ENCODE peak calls at places on chromosomes 16 and 17, in eight cellular contexts. N, W, E, P, O, T, C and B are unnamed samples.
A peak's percentile ranks its signal among the peaks of the same experiment; 100 is the strongest.

GRCh38 chr17:29615048-29615385 is 7.7 kb downstream of the CORO6 start:
- DNase-seq in N (peak; percentile 79), W (no peak), T (no peak), P (no peak), E (no peak), C (no peak), O (peak; percentile 52), B (peak; percentile 44)

GRCh38 chr17:18120461-18121053 is 12.0 kb downstream of the MYO15A start:
- DNase-seq in N (no peak), P (no peak), W (no peak), T (no peak), E (no peak), O (no peak), C (no peak), B (no peak)

GRCh38 chr17:34163681-34164080 is 91.4 kb upstream of the CCL2 start:
- DNase-seq in T (no peak), P (peak; percentile 16), O (peak; percentile 28), W (no peak), C (no peak), N (no peak), E (no peak), B (no peak)

GRCh38 chr16:65876624-65877023 is 489.9 kb upstream of the CDH5 start:
- DNase-seq in T (no peak), P (peak; percentile 4), W (no peak), O (no peak), C (no peak), N (no peak), E (no peak), B (no peak)

GRCh38 chr17:9021158-9021984 is at the start of gene NTN1:
- DNase-seq in E (peak; percentile 25), P (peak; percentile 13), O (peak; percentile 55), T (peak; percentile 81), C (peak; percentile 57), N (peak; percentile 58), W (peak; percentile 80), B (no peak)

GRCh38 chr17:79769596-79770520 is 8.1 kb upstream of the CBX2 start:
- DNase-seq in O (no peak), E (no peak), N (peak; percentile 42), P (no peak), T (no peak), W (no peak), C (no peak), B (no peak)

GRCh38 chr16:83967838-83968482 is at the start of gene NECAB2:
- DNase-seq in W (no peak), N (peak; percentile 66), O (peak; percentile 64), T (no peak), C (peak; percentile 62), P (peak; percentile 8), E (peak; percentile 4), B (no peak)

GRCh38 chr17:51059781-51060180 is 60.9 kb downstream of the SPAG9 start:
- DNase-seq in O (no peak), T (no peak), N (no peak), C (no peak), P (peak; percentile 70), W (no peak), E (no peak), B (no peak)

GRCh38 chr16:17556276-17557052 is 85.7 kb upstream of the XYLT1 start:
- DNase-seq in N (no peak), W (no peak), E (peak; percentile 36), P (peak; percentile 33), T (no peak), O (no peak), C (no peak), B (no peak)

GRCh38 chr16:6081320-6081976 is 983.9 kb upstream of the EEF2KMT start:
- DNase-seq in E (peak; percentile 36), P (no peak), O (no peak), T (no peak), N (no peak), W (no peak), C (no peak), B (no peak)

GRCh38 chr16:30951785-30952184 is 2.9 kb downstream of the ORAI3 start:
- DNase-seq in C (peak; percentile 68), E (no peak), T (peak; percentile 94), N (no peak), O (peak; percentile 69), W (peak; percentile 95), P (peak; percentile 70), B (no peak)

GRCh38 chr17:39618252-39618913 is 8.4 kb upstream of the PPP1R1B start:
- DNase-seq in P (no peak), N (no peak), T (no peak), C (no peak), E (peak; percentile 21), W (no peak), O (no peak), B (no peak)

GRCh38 chr17:56929362-56929969 is 15.6 kb upstream of the TRIM25 start:
- DNase-seq in T (no peak), O (no peak), E (peak; percentile 57), C (no peak), N (no peak), W (no peak), P (no peak), B (no peak)

GRCh38 chr16:84115919-84116719 is 623 bp downstream of the MBTPS1 start:
- DNase-seq in T (no peak), N (no peak), P (peak; percentile 39), W (no peak), E (peak; percentile 72), C (no peak), O (no peak), B (peak; percentile 37)

GRCh38 chr16:1674751-1675664 is 3.1 kb upstream of the JPT2 start:
- DNase-seq in E (no peak), W (no peak), P (peak; percentile 79), T (no peak), O (no peak), N (no peak), C (no peak), B (no peak)

GRCh38 chr16:51952500-51952899 is 594.4 kb downstream of the TOX3 start:
- DNase-seq in E (no peak), T (no peak), N (no peak), W (no peak), P (peak; percentile 20), C (no peak), O (no peak), B (no peak)

GRCh38 chr16:81513204-81514040 is 68.8 kb downstream of the CMIP start:
- DNase-seq in P (no peak), W (peak; percentile 81), T (peak; percentile 78), C (peak; percentile 76), E (no peak), N (no peak), O (peak; percentile 85), B (peak; percentile 62)

GRCh38 chr17:2253768-2254406 is 49.7 kb downstream of the SMG6 start:
- DNase-seq in P (no peak), C (no peak), N (no peak), E (no peak), O (no peak), T (no peak), W (no peak), B (no peak)

DNA sequence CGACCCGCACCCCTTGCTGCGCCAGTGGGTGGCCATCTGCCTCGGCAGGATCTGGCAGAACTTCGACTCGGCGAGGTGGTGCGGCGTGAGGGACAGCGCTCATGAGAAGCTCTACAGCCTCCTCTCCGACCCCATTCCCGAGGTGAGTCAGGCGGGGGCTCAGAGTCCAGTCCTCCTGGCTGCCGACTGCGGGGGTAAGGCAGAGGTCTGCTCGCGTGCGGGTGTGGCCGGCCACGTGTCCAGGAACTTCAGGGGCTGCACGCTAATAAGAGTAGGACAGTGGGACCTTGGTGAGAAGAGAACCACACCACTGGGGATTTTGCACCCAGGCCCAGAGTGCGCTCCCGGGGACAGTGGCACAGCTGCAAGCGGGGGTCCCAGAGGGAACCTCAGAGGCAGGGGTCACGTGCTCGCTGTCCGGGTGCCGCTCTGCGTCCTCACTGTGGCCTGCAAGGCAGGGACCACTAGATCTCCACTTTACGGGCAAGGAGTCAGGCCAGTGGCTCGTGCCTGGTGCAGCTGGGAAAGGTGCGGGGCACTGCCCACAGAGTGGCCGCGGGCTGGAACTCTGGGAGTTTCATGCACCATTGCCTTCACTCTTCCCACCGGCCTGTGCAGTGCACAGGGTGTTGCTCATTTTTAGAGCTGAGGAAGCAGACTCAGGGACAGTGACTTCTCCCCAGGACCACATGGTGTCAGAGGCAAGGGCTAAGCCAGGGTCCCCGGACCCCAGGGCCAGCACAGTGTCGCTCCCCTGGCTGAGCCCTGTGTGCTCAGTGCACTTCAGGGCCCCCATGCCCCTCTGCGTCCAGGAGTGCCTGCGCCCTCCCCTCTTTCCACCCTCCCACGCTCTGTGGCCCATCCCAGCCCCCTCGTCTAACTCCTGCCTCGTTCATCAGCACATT is 107.6 kb upstream of the CHMP6 start:
- DNase-seq in W (peak; percentile 58), C (no peak), N (peak; percentile 42), T (no peak), E (no peak), O (peak; percentile 17), P (no peak), B (peak; percentile 10)
- H3K36me3 ChIP-seq in W (no peaks in the 10 kb centered on the region), C (no peaks in the 10 kb centered on the region), N (peaks cover 71% of the 10 kb centered on the region), T (peaks cover 37% of the 10 kb centered on the region), E (peaks cover 50% of the 10 kb centered on the region), O (peaks cover 66% of the 10 kb centered on the region), P (peaks cover 53% of the 10 kb centered on the region), B (no peaks in the 10 kb centered on the region)

DNA sequence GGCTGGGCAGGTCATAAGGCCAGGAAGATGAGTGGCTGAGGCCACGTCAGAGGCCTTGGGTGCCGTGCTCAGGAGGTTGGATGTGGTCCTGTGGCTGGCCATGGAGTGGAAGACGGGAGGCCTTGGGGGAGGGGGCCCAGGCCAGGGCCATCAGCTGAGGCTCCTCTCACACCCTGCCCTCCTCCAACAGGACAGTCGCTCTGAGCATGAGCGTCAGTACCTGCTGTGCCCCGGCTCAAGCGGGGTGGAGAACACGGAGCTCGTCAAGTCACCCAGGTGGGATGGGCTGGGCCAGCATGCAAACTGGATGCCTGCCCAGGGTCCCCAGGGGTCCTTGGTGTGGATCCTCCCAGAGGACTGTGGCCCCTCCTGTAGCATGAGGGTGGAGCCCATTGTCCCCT is 19.2 kb downstream of the POLR3E start:
- DNase-seq in P (no peak), O (no peak), C (no peak), W (peak; percentile 63), N (no peak), T (no peak), E (no peak), B (no peak)
- H3K36me3 ChIP-seq in P (peaks cover 47% of the 10 kb centered on the region), O (peaks cover 80% of the 10 kb centered on the region), C (peaks cover 10% of the 10 kb centered on the region), W (peaks cover 4% of the 10 kb centered on the region), N (peaks cover 97% of the 10 kb centered on the region), T (peaks cover 41% of the 10 kb centered on the region), E (peaks cover 93% of the 10 kb centered on the region), B (peaks cover 86% of the 10 kb centered on the region)

DNA sequence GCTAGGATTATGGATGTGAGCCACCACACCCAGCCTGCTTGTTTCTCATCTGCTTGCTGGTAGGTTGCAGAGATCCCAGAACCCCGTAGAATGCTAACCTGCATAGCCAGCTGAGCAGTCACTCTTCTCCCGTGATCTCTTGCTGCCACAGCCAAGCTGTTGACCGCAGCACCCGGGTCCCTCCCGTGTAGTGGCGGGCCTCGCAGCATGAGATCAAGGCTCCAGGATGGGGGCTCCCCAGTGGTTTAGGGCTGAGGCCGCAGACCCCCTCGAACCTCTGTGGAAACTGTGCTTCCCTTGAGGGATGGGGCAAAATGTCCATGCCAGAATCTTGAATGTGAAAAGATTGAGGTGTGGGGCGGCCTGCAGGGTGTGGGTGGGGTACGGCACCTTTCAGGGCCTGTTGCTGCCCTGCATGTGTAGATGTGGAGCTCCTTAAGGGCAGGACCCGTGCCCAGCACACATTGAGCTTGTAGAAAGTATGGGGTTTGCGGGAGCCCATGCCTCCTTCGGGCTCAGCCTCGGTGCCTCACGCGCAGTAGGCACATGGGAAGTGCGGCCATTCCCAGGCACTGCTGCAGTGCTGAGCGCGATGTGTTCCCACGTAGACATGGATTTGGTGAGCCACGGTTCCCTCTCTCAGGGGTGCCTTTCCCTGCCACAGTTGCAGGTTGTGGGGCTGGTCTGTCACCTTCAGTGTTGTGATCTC is 99.9 kb downstream of the BANP start:
- DNase-seq in O (peak; percentile 12), T (no peak), W (peak; percentile 34), P (no peak), E (no peak), N (no peak), C (no peak), B (no peak)
- H3K36me3 ChIP-seq in O (peaks cover 33% of the 10 kb centered on the region), T (peaks cover 4% of the 10 kb centered on the region), W (no peaks in the 10 kb centered on the region), P (peaks cover 12% of the 10 kb centered on the region), E (peaks cover 55% of the 10 kb centered on the region), N (peaks cover 44% of the 10 kb centered on the region), C (no peaks in the 10 kb centered on the region), B (no peaks in the 10 kb centered on the region)

GRCh38 chr16:68343137-68343536 is 32.3 kb downstream of the PRMT7 start:
- DNase-seq in C (no peak), O (no peak), W (no peak), N (no peak), P (no peak), E (no peak), T (no peak), B (no peak)
- H3K36me3 ChIP-seq in C (no peaks in the 10 kb centered on the region), O (peaks cover 75% of the 10 kb centered on the region), W (peaks cover 25% of the 10 kb centered on the region), N (peaks cover 95% of the 10 kb centered on the region), P (peaks cover 62% of the 10 kb centered on the region), E (peaks cover 97% of the 10 kb centered on the region), T (peaks cover 76% of the 10 kb centered on the region), B (peaks cover 47% of the 10 kb centered on the region)